ENCODE peak calls at places on chromosomes 7 and 10, in six cellular contexts. L, N, H, P, F and A are unnamed samples. For H3K4me1 and H3K36me3, the result is how much of the 10 kb centered on the place peaks cover.

GRCh38 chr10:76396126-76396525 is 964.7 kb downstream of the LRMDA start:
- DNase-seq in H (no peak), N (no peak), L (no peak), P (no peak), F (no peak), A (no peak)

GRCh38 chr7:85685901-85686300 is 499.0 kb upstream of the SEMA3D start:
- DNase-seq in F (no peak), N (no peak), H (no peak), L (no peak), P (no peak), A (no peak)

GRCh38 chr10:71193516-71193915 is 18.9 kb upstream of the UNC5B start:
- DNase-seq in P (no peak), H (no peak), L (no peak), N (no peak), F (no peak), A (no peak)

GRCh38 chr7:44711528-44711927 is 37.1 kb upstream of the ZMIZ2 start:
- DNase-seq in P (no peak), F (no peak), N (no peak), L (no peak), H (no peak), A (no peak)

GRCh38 chr7:5665106-5666025 is 116.1 kb downstream of the RNF216 start:
- DNase-seq in L (peak), H (peak), F (peak), P (peak), N (peak), A (peak)

GRCh38 chr7:133282094-133282493 is 29.2 kb downstream of the EXOC4 start:
- DNase-seq in H (no peak), F (no peak), N (no peak), L (no peak), P (no peak), A (no peak)

GRCh38 chr10:48461623-48462481 is 143.0 kb downstream of the ARHGAP22 start:
- DNase-seq in F (no peak), N (no peak), L (no peak), P (no peak), H (no peak), A (no peak)

GRCh38 chr10:124627851-124628675 is 116.1 kb downstream of the FAM53B start:
- DNase-seq in H (no peak), L (no peak), F (no peak), P (no peak), N (peak), A (no peak)

GRCh38 chr7:142120474-142121000 is 9.0 kb downstream of the MGAM2 start:
- DNase-seq in P (no peak), N (no peak), F (no peak), L (no peak), H (no peak), A (no peak)

GRCh38 chr10:46284286-46285229 is 2.2 kb upstream of the ANTXRL start:
- DNase-seq in N (peak), H (peak), P (peak), F (peak), L (peak), A (peak)

GRCh38 chr10:59362991-59363390 is 642 bp upstream of the FAM13C start:
- DNase-seq in N (peak), H (peak), L (peak), F (no peak), P (peak), A (no peak)

GRCh38 chr7:43112941-43113621 is 634 bp downstream of the HECW1 start:
- DNase-seq in H (peak), N (no peak), P (peak), F (no peak), L (no peak), A (no peak)

GRCh38 chr7:54837761-54838539 is 78.9 kb upstream of the SEC61G start:
- DNase-seq in F (no peak), N (no peak), L (no peak), H (no peak), P (no peak), A (no peak)

GRCh38 chr10:80415734-80416281 is 7.5 kb downstream of the PRXL2A start:
- DNase-seq in H (no peak), N (no peak), F (no peak), L (no peak), P (no peak), A (no peak)
- H3K4me1 ChIP-seq in H (under half), N (half or more), F (under half), L (under half), P (under half), A (under half)

DNA sequence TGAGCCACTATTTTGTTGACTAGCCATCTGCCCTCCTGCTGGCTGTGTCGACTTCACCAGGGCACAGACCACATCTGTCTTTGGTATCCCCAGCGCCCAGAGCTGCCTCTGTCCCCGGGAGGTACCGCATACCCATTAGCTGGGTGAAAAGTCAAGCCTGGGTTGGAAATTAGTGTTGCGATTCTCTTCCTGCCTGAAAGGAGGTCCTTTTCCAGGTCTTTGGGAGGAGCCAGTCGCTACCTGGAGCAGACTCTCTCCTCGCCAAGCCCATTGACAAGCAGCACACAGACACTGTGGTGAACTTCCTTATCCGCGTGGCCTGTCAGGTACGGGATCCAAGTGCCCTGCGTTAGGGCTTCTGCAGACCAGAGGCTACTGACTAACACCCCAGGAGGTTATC is 79.4 kb downstream of the TRRAP start:
- DNase-seq in P (no peak), L (no peak), H (no peak), F (no peak), N (no peak), A (no peak)
- H3K36me3 ChIP-seq in P (under half), L (half or more), H (half or more), F (half or more), N (under half), A (under half)

GRCh38 chr7:28984631-28985030 is 26.5 kb upstream of the TRIL start:
- DNase-seq in L (no peak), F (no peak), P (peak), N (no peak), H (peak), A (no peak)
- H3K4me1 ChIP-seq in L (half or more), F (under half), P (under half), N (under half), H (under half), A (under half)

GRCh38 chr7:77657427-77658331 is 38.6 kb upstream of the RSBN1L start:
- DNase-seq in N (no peak), P (no peak), F (peak), L (no peak), H (peak), A (no peak)
- H3K36me3 ChIP-seq in N (under half), P (under half), F (under half), L (under half), H (half or more), A (under half)

DNA sequence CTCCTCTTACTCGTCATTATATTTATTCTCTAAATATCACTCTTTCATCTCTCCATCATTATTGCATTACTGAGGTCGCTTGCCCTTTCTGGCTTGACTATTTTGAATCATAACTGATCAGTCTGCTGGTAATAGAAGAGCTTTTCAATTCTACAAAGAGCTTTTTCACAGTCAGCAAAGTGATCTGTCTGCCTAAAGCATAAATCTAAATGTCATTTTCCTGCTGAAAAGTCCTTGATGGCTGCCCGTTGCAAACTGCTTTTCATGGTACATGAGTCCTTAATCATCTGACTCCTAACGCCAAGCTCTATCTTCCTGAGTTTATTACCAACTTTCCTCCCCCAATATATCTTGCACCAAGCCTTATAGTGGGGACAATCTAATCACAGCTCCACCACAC is 39.9 kb downstream of the THSD7A start:
- DNase-seq in N (no peak), H (no peak), P (no peak), F (no peak), L (no peak), A (no peak)
- H3K4me1 ChIP-seq in N (under half), H (under half), P (under half), F (under half), L (under half), A (under half)

GRCh38 chr7:66145404-66145843 is 30.8 kb downstream of the CRCP start:
- DNase-seq in P (peak), F (no peak), N (peak), H (peak), L (peak), A (no peak)
- H3K36me3 ChIP-seq in P (under half), F (under half), N (under half), H (under half), L (under half), A (under half)

GRCh38 chr7:155517969-155518368 is 28.4 kb downstream of the CNPY1 start:
- DNase-seq in F (no peak), L (no peak), N (no peak), P (no peak), H (no peak), A (no peak)

GRCh38 chr7:155517452-155517851 is 28.9 kb downstream of the CNPY1 start:
- DNase-seq in F (no peak), L (no peak), N (no peak), H (no peak), P (no peak), A (no peak)

GRCh38 chr7:155515318-155515717 is 31.0 kb downstream of the CNPY1 start:
- DNase-seq in L (no peak), N (no peak), P (no peak), F (no peak), H (no peak), A (no peak)

GRCh38 chr7:155518633-155519032 is 27.7 kb downstream of the CNPY1 start:
- DNase-seq in H (no peak), N (no peak), F (no peak), L (no peak), P (no peak), A (no peak)

GRCh38 chr7:155516466-155516865 is 29.9 kb downstream of the CNPY1 start:
- DNase-seq in F (no peak), P (no peak), H (no peak), N (no peak), L (no peak), A (no peak)
- H3K4me1 ChIP-seq in F (under half), P (under half), H (under half), N (under half), L (under half), A (under half)

DNA sequence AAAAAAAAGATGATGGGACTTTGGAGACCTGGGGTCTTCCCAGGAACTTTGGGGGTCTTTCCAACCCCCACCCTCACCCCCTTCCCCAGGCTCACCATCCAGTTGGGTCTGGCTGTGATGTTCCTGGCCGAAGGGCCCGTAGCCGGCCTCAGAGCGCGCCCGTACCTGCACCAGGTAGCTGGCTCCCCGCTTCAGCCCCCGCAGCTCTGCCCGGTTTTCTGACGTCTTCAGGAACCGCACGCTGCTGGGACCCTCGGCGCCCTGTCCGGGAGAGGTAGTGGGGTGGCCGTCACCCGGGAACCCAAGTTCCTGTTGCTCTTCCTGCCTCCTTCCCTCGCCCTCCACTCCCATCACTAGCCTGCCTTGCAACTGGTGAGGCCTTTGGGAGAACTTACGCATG is 10.2 kb downstream of the EPHB4 start:
- DNase-seq in P (no peak), H (no peak), F (no peak), L (no peak), N (no peak), A (no peak)
- H3K36me3 ChIP-seq in P (under half), H (half or more), F (under half), L (under half), N (under half), A (half or more)

GRCh38 chr7:51325231-51325630 is 8.6 kb upstream of the COBL start:
- DNase-seq in H (no peak), L (no peak), N (no peak), F (no peak), P (no peak), A (no peak)
- H3K4me1 ChIP-seq in H (under half), L (under half), N (under half), F (under half), P (under half), A (under half)

GRCh38 chr10:132726194-132726593 is 59.8 kb downstream of the NKX6-2 start:
- DNase-seq in H (no peak), L (no peak), N (no peak), P (no peak), F (no peak), A (no peak)

GRCh38 chr10:132728741-132729140 is 57.2 kb downstream of the NKX6-2 start:
- DNase-seq in N (no peak), P (no peak), F (no peak), L (no peak), H (no peak), A (no peak)

GRCh38 chr10:132728321-132728720 is 57.6 kb downstream of the NKX6-2 start:
- DNase-seq in L (no peak), P (no peak), F (no peak), H (no peak), N (no peak), A (no peak)

GRCh38 chr10:132726951-132727350 is 59.0 kb downstream of the NKX6-2 start:
- DNase-seq in L (no peak), F (no peak), H (no peak), N (no peak), P (no peak), A (no peak)

GRCh38 chr10:132727411-132727810 is 58.5 kb downstream of the NKX6-2 start:
- DNase-seq in F (no peak), L (no peak), N (no peak), H (no peak), P (no peak), A (no peak)
- H3K36me3 ChIP-seq in F (under half), L (under half), N (under half), H (under half), P (under half), A (under half)